ENCODE peak calls at places on chromosomes 4 and X, in ten cellular contexts. One of them, this sample, is unnamed.

GRCh38 chr4:148200960-148201359 is 241.3 kb downstream of the NR3C2 start:
- DNase-seq in suprapubic skin: no peak
- DNase-seq in sigmoid colon: no peak
- DNase-seq in breast epithelium: no peak
- DNase-seq in transverse colon: no peak
- DNase-seq in prostate gland: no peak
- DNase-seq in H1: no peak
- DNase-seq in K562: no peak
- DNase-seq in HCT116: no peak
- DNase-seq in endothelial cell of umbilical vein: no peak
- DNase-seq in this sample: no peak

GRCh38 chr4:33067221-33067620 is 2347.1 kb downstream of the PCDH7 start:
- DNase-seq in suprapubic skin: no peak
- DNase-seq in sigmoid colon: no peak
- DNase-seq in breast epithelium: no peak
- DNase-seq in transverse colon: no peak
- DNase-seq in prostate gland: no peak
- DNase-seq in H1: no peak
- DNase-seq in K562: no peak
- DNase-seq in HCT116: no peak
- DNase-seq in endothelial cell of umbilical vein: no peak
- DNase-seq in this sample: no peak

GRCh38 chrX:112643721-112644120 is 36.0 kb downstream of the LHFPL1 start:
- DNase-seq in suprapubic skin: no peak
- DNase-seq in sigmoid colon: no peak
- DNase-seq in breast epithelium: no peak
- DNase-seq in transverse colon: no peak
- DNase-seq in prostate gland: no peak
- DNase-seq in H1: no peak
- DNase-seq in K562: no peak
- DNase-seq in HCT116: no peak
- DNase-seq in endothelial cell of umbilical vein: no peak
- DNase-seq in this sample: no peak

GRCh38 chr4:119029847-119030535 is 105.6 kb upstream of the MYOZ2 start:
- DNase-seq in suprapubic skin: no peak
- DNase-seq in sigmoid colon: no peak
- DNase-seq in breast epithelium: no peak
- DNase-seq in transverse colon: no peak
- DNase-seq in prostate gland: no peak
- DNase-seq in H1: no peak
- DNase-seq in K562: no peak
- DNase-seq in HCT116: no peak
- DNase-seq in endothelial cell of umbilical vein: no peak
- DNase-seq in this sample: no peak

GRCh38 chr4:147057631-147057980 is 111.9 kb upstream of the TTC29 start:
- DNase-seq in suprapubic skin: no peak
- DNase-seq in sigmoid colon: no peak
- DNase-seq in breast epithelium: no peak
- DNase-seq in transverse colon: no peak
- DNase-seq in prostate gland: no peak
- DNase-seq in H1: no peak
- DNase-seq in K562: no peak
- DNase-seq in HCT116: no peak
- DNase-seq in endothelial cell of umbilical vein: peak; percentile 78
- DNase-seq in this sample: no peak

GRCh38 chr4:147683172-147683571 is 791 bp downstream of the PRMT9 start:
- DNase-seq in suprapubic skin: no peak
- DNase-seq in sigmoid colon: peak; percentile 76
- DNase-seq in breast epithelium: no peak
- DNase-seq in transverse colon: peak; percentile 24
- DNase-seq in prostate gland: no peak
- DNase-seq in H1: no peak
- DNase-seq in K562: peak; percentile 9
- DNase-seq in HCT116: no peak
- DNase-seq in endothelial cell of umbilical vein: peak; percentile 36
- DNase-seq in this sample: no peak

GRCh38 chrX:13658602-13659001 is 5.7 kb downstream of the TCEANC start:
- DNase-seq in suprapubic skin: no peak
- DNase-seq in sigmoid colon: no peak
- DNase-seq in breast epithelium: no peak
- DNase-seq in transverse colon: no peak
- DNase-seq in prostate gland: peak; percentile 31
- DNase-seq in H1: no peak
- DNase-seq in K562: peak; percentile 12
- DNase-seq in HCT116: peak; percentile 35
- DNase-seq in endothelial cell of umbilical vein: peak; percentile 52
- DNase-seq in this sample: no peak

GRCh38 chr4:236028-236427 is 69.2 kb downstream of the ZNF732 start:
- DNase-seq in suprapubic skin: no peak
- DNase-seq in sigmoid colon: no peak
- DNase-seq in breast epithelium: no peak
- DNase-seq in transverse colon: no peak
- DNase-seq in prostate gland: no peak
- DNase-seq in H1: no peak
- DNase-seq in K562: no peak
- DNase-seq in HCT116: no peak
- DNase-seq in endothelial cell of umbilical vein: no peak
- DNase-seq in this sample: no peak

GRCh38 chrX:153981231-153981630 is 8.7 kb downstream of the TMEM187 start:
- DNase-seq in suprapubic skin: no peak
- DNase-seq in sigmoid colon: no peak
- DNase-seq in breast epithelium: no peak
- DNase-seq in transverse colon: no peak
- DNase-seq in prostate gland: no peak
- DNase-seq in H1: no peak
- DNase-seq in K562: no peak
- DNase-seq in HCT116: no peak
- DNase-seq in endothelial cell of umbilical vein: no peak
- DNase-seq in this sample: no peak

GRCh38 chrX:153983321-153983729 is 10.8 kb downstream of the TMEM187 start:
- DNase-seq in suprapubic skin: no peak
- DNase-seq in sigmoid colon: no peak
- DNase-seq in breast epithelium: no peak
- DNase-seq in transverse colon: no peak
- DNase-seq in prostate gland: no peak
- DNase-seq in H1: no peak
- DNase-seq in K562: no peak
- DNase-seq in HCT116: no peak
- DNase-seq in endothelial cell of umbilical vein: no peak
- DNase-seq in this sample: no peak

GRCh38 chrX:153984351-153985178 is 12.0 kb downstream of the TMEM187 start:
- DNase-seq in suprapubic skin: no peak
- DNase-seq in sigmoid colon: no peak
- DNase-seq in breast epithelium: no peak
- DNase-seq in transverse colon: no peak
- DNase-seq in prostate gland: no peak
- DNase-seq in H1: no peak
- DNase-seq in K562: peak; percentile 61
- DNase-seq in HCT116: no peak
- DNase-seq in endothelial cell of umbilical vein: no peak
- DNase-seq in this sample: no peak

DNA sequence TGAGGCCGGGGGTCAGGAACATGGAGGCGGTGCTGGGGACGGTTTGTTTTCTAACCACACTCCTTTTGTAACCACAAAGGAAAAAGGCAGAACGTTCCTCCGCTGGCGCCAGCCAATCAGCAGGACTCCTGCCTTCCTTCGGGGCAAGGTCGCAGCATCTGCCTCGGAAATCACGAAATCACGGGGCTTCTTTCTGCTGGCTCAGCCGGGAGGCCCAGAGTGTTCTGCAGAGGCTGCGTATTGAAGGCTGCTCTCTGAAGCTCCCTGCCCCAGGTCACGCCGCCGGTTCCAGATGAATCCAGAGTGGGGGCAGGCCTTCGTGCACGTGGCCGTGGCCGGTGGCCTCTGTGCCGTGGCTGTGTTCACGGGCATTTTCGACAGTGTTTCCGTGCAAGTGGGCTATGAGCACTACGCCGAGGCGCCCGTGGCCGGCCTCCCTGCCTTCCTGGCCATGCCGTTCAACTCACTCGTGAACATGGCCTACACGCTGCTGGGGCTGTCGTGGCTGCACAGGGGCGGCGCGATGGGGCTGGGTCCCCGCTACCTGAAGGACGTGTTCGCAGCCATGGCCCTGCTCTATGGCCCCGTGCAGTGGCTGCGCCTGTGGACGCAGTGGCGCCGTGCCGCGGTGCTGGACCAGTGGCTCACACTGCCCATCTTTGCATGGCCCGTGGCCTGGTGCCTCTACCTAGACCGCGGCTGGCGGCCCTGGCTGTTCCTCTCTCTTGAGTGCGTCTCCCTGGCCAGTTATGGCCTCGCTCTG is 9.4 kb downstream of the TMEM187 start:
- DNase-seq in suprapubic skin: peak; percentile 66
- DNase-seq in sigmoid colon: no peak
- DNase-seq in breast epithelium: no peak
- DNase-seq in transverse colon: peak; percentile 62
- DNase-seq in prostate gland: no peak
- DNase-seq in H1: no peak
- DNase-seq in K562: no peak
- DNase-seq in HCT116: no peak
- DNase-seq in endothelial cell of umbilical vein: no peak
- DNase-seq in this sample: no peak
- TF ChIP-seq POLR2AphosphoS5 in suprapubic skin: no peak
- TF ChIP-seq POLR2AphosphoS5 in sigmoid colon: no peak
- TF ChIP-seq POLR2AphosphoS5 in breast epithelium: no peak
- TF ChIP-seq POLR2AphosphoS5 in transverse colon: no peak
- TF ChIP-seq POLR2AphosphoS5 in prostate gland: no peak
- TF ChIP-seq POLR2AphosphoS5 in H1: no peak
- TF ChIP-seq POLR2AphosphoS5 in K562: no peak
- TF ChIP-seq POLR2AphosphoS5 in HCT116: no peak
- TF ChIP-seq POLR2AphosphoS5 in endothelial cell of umbilical vein: no peak
- TF ChIP-seq POLR2AphosphoS5 in this sample: peak; percentile 50

DNA sequence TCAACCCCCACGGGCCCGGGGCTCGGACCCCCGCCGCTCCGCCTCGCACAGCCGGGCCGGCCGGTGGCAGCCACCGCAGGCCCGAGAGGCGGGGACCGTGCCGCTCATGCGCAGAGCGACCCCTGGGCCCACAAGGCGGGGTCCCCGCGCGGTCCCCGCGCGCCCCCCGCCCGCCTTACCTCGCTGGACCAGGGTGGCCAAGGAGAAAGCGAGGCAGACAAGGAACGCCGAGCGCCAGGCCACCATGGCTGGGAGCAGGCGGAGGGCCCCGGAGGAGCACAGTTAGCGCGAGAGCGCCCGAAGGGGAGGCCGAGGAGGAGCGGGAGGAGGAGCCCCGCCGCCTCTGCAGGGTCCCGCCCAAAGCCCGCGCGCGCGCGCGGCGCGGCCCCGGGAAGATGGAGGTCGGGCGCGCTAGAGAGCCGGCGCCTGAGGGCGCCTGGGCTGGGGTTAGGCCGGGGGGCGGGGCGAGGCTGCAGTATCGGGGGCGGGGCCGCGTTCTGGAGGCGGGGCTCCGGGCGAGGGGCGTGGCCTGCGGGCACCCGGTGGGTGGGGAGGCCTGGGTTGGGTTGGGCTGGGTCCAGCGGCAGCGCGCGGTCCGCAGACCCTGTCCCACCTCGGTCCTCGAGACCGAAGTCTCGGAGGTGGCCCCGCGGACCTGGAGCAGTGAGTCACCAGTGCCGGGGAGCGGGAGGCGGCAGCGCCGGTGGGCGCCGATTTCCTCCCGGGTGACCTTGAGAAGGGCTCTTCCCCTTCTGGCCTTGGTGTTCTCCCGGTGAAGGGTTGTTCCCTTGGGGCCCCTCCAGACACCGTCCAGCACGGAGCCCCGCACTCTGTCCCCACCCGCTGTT is at the start of gene CD99L2:
- DNase-seq in suprapubic skin: peak; percentile 90
- DNase-seq in sigmoid colon: peak; percentile 92
- DNase-seq in breast epithelium: peak; percentile 74
- DNase-seq in transverse colon: peak; percentile 93
- DNase-seq in prostate gland: peak; percentile 82
- DNase-seq in H1: peak; percentile 93
- DNase-seq in K562: peak; percentile 94
- DNase-seq in HCT116: peak; percentile 61
- DNase-seq in endothelial cell of umbilical vein: peak; percentile 80
- DNase-seq in this sample: no peak
- TF ChIP-seq POLR2A in suprapubic skin: no peak
- TF ChIP-seq POLR2A in sigmoid colon: no peak
- TF ChIP-seq POLR2A in breast epithelium: no peak
- TF ChIP-seq POLR2A in transverse colon: peak; percentile 67
- TF ChIP-seq POLR2A in prostate gland: peak; percentile 23
- TF ChIP-seq POLR2A in H1: no peak
- TF ChIP-seq POLR2A in K562: peak; percentile 78
- TF ChIP-seq POLR2A in HCT116: peak; percentile 39
- TF ChIP-seq POLR2A in endothelial cell of umbilical vein: peak; percentile 54
- TF ChIP-seq POLR2A in this sample: no peak

GRCh38 chrX:53599781-53600396 is 86.6 kb downstream of the HUWE1 start:
- DNase-seq in suprapubic skin: no peak
- DNase-seq in sigmoid colon: no peak
- DNase-seq in breast epithelium: no peak
- DNase-seq in transverse colon: no peak
- DNase-seq in prostate gland: no peak
- DNase-seq in H1: no peak
- DNase-seq in K562: no peak
- DNase-seq in HCT116: no peak
- DNase-seq in endothelial cell of umbilical vein: peak; percentile 17
- DNase-seq in this sample: no peak

GRCh38 chrX:53595266-53595810 is 91.2 kb downstream of the HUWE1 start:
- DNase-seq in suprapubic skin: no peak
- DNase-seq in sigmoid colon: no peak
- DNase-seq in breast epithelium: no peak
- DNase-seq in transverse colon: no peak
- DNase-seq in prostate gland: no peak
- DNase-seq in H1: no peak
- DNase-seq in K562: no peak
- DNase-seq in HCT116: no peak
- DNase-seq in endothelial cell of umbilical vein: peak; percentile 40
- DNase-seq in this sample: no peak

GRCh38 chrX:53598169-53598568 is 88.3 kb downstream of the HUWE1 start:
- DNase-seq in suprapubic skin: no peak
- DNase-seq in sigmoid colon: no peak
- DNase-seq in breast epithelium: no peak
- DNase-seq in transverse colon: no peak
- DNase-seq in prostate gland: no peak
- DNase-seq in H1: no peak
- DNase-seq in K562: no peak
- DNase-seq in HCT116: no peak
- DNase-seq in endothelial cell of umbilical vein: peak; percentile 5
- DNase-seq in this sample: no peak

DNA sequence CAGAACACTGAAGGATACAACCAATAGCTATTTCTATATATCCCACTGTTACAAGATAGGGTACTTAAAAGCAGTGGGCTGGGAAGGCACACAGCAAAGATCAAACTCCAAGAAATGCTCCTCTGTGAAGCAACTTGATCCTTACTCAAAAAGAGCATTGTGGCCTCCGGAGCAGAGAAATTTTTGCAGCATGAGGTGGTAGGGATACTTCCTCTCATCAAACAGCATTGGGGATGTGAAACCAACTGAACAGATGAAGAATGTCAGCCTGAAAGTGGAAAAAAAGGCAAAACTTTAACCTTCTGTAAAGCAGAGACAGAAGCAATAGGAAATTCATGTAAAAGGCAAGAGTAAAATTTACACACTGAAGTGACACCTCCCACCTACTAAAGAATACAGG is 92.2 kb downstream of the HUWE1 start:
- DNase-seq in suprapubic skin: no peak
- DNase-seq in sigmoid colon: no peak
- DNase-seq in breast epithelium: no peak
- DNase-seq in transverse colon: no peak
- DNase-seq in prostate gland: no peak
- DNase-seq in H1: no peak
- DNase-seq in K562: no peak
- DNase-seq in HCT116: no peak
- DNase-seq in endothelial cell of umbilical vein: no peak
- DNase-seq in this sample: no peak
- H3K36me3 ChIP-seq in suprapubic skin: peaks cover 57% of the 10 kb centered on the region
- H3K36me3 ChIP-seq in sigmoid colon: peaks cover 11% of the 10 kb centered on the region
- H3K36me3 ChIP-seq in breast epithelium: no peaks in the 10 kb centered on the region
- H3K36me3 ChIP-seq in transverse colon: peaks cover 12% of the 10 kb centered on the region
- H3K36me3 ChIP-seq in prostate gland: no peaks in the 10 kb centered on the region
- H3K36me3 ChIP-seq in H1: peaks cover 62% of the 10 kb centered on the region
- H3K36me3 ChIP-seq in K562: peaks cover 88% of the 10 kb centered on the region
- H3K36me3 ChIP-seq in HCT116: peaks cover 55% of the 10 kb centered on the region
- H3K36me3 ChIP-seq in endothelial cell of umbilical vein: peaks cover 37% of the 10 kb centered on the region
- H3K36me3 ChIP-seq in this sample: no peaks in the 10 kb centered on the region

DNA sequence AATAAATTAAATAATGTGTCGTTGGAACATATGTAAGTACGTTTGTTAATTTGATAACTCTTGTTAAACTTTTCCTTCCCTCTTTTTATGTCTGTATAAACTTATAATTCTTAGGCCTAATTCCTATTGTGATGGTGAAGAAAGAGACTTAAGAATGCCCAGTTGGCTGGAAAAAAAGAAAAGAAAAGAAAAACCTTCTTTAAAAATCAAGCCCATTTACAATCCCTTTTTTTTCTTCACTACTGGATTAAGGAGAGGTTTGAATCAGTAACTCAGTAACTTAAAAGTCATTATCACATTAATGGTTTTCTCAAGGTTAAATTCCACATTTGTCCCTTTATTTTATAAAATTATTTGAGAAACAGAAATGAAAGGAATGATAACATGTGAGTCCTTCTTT is 253.3 kb upstream of the MAGEB2 start:
- DNase-seq in suprapubic skin: no peak
- DNase-seq in sigmoid colon: no peak
- DNase-seq in breast epithelium: no peak
- DNase-seq in transverse colon: no peak
- DNase-seq in prostate gland: no peak
- DNase-seq in H1: no peak
- DNase-seq in K562: no peak
- DNase-seq in HCT116: no peak
- DNase-seq in endothelial cell of umbilical vein: no peak
- DNase-seq in this sample: no peak
- TF ChIP-seq POLR2AphosphoS5 in suprapubic skin: no peak
- TF ChIP-seq POLR2AphosphoS5 in sigmoid colon: no peak
- TF ChIP-seq POLR2AphosphoS5 in breast epithelium: no peak
- TF ChIP-seq POLR2AphosphoS5 in transverse colon: no peak
- TF ChIP-seq POLR2AphosphoS5 in prostate gland: no peak
- TF ChIP-seq POLR2AphosphoS5 in H1: no peak
- TF ChIP-seq POLR2AphosphoS5 in K562: no peak
- TF ChIP-seq POLR2AphosphoS5 in HCT116: no peak
- TF ChIP-seq POLR2AphosphoS5 in endothelial cell of umbilical vein: no peak
- TF ChIP-seq POLR2AphosphoS5 in this sample: no peak